ENCODE peak calls at places on chromosomes 11 and 22, in eight cellular contexts. R is NCI-H1694, X is psoas muscle, L is NCI-H1105 treated with DMSO at 0.1 percent for 48 hours, I is OCI-M1, Z is GDM1, Q is B cell, E is neural progenitor cell. U is an unnamed sample.
A peak's percentile ranks its signal among the peaks of the same experiment; 100 is the strongest.

GRCh38 chr11:110857885-110858555 is 145.8 kb upstream of the ARHGAP20 start:
- DNase-seq in R (no peak), X (no peak), L (no peak), I (no peak), Z (no peak), Q (no peak), E (no peak), U (no peak)

GRCh38 chr11:16293204-16293681 is 63.1 kb downstream of the SOX6 start:
- DNase-seq in R (no peak), X (no peak), L (peak; percentile 37), I (peak; percentile 41), Z (no peak), Q (no peak), E (no peak), U (no peak)

GRCh38 chr11:86277741-86278140 is 24.3 kb upstream of the HIKESHI start:
- DNase-seq in R (no peak), X (no peak), L (no peak), I (no peak), Z (no peak), Q (no peak), E (no peak), U (no peak)

GRCh38 chr11:1828542-1828941 is 6.2 kb upstream of the SYT8 start:
- DNase-seq in R (no peak), X (no peak), L (no peak), I (no peak), Z (no peak), Q (no peak), E (no peak), U (no peak)

GRCh38 chr11:10663365-10663764 is 30.2 kb downstream of the IRAG1 start:
- DNase-seq in R (no peak), X (no peak), L (no peak), I (no peak), Z (no peak), Q (no peak), E (no peak), U (no peak)

GRCh38 chr11:69996451-69996850 is 81.7 kb upstream of the ANO1 start:
- DNase-seq in R (no peak), X (no peak), L (no peak), I (no peak), Z (no peak), Q (no peak), E (no peak), U (no peak)

GRCh38 chr11:106603971-106604370 is 414.3 kb downstream of the GUCY1A2 start:
- DNase-seq in R (no peak), X (no peak), L (no peak), I (no peak), Z (no peak), Q (no peak), E (no peak), U (no peak)

GRCh38 chr22:37241351-37242142 is 2.5 kb downstream of the RAC2 start:
- DNase-seq in R (no peak), X (no peak), L (no peak), I (no peak), Z (no peak), Q (no peak), E (no peak), U (no peak)

GRCh38 chr11:13668957-13669521 is 571 bp downstream of the FAR1 start:
- DNase-seq in R (peak; percentile 8), X (no peak), L (peak; percentile 26), I (peak; percentile 60), Z (no peak), Q (peak; percentile 53), E (no peak), U (peak; percentile 25)

GRCh38 chr11:69640995-69641581 is at the start of gene CCND1:
- DNase-seq in R (no peak), X (peak; percentile 63), L (peak; percentile 59), I (peak; percentile 100), Z (peak; percentile 41), Q (no peak), E (peak; percentile 96), U (peak; percentile 78)

U was measured in left cardiac atrium.